ENCODE peak calls at places on chromosomes 3 and 15, in ten cellular contexts. W is GM03348; D is NCI-H1092 treated with DMSO at 0.1 percent for 48 hours; I is right atrium auricular region; K is ovary; Q is A549; L is GDM1; J is DMS79 treated with DMSO at 0.1 percent for 48 hours; G is Daoy; Y is CD4-positive, alpha-beta memory T cell. R is an unnamed sample.
A peak's percentile ranks its signal among the peaks of the same experiment; 100 is the strongest.

GRCh38 chr3:67923796-67924195 is 269.4 kb upstream of the SUCLG2 start:
- DNase-seq in Y (no peak), D (no peak), Q (no peak), I (no peak), W (no peak), K (no peak), G (no peak), L (no peak), J (no peak), R (peak; percentile 14)

GRCh38 chr15:71526061-71526460 is 284.3 kb upstream of the NR2E3 start:
- DNase-seq in W (peak; percentile 59), Q (no peak), J (no peak), K (no peak), D (no peak), I (no peak), L (no peak), G (no peak), Y (no peak), R (no peak)

GRCh38 chr3:13167064-13167743 is 94.0 kb upstream of the IQSEC1 start:
- DNase-seq in W (no peak), J (no peak), G (no peak), K (no peak), Q (no peak), I (no peak), Y (no peak), L (no peak), D (no peak), R (no peak)

GRCh38 chr15:63699391-63699790 is 102.2 kb downstream of the FBXL22 start:
- DNase-seq in I (no peak), G (no peak), K (no peak), Q (no peak), D (no peak), L (no peak), W (no peak), Y (no peak), J (no peak), R (no peak)

GRCh38 chr3:113953677-113954076 is 5.9 kb downstream of the ZDHHC23 start:
- DNase-seq in I (no peak), J (no peak), Y (no peak), Q (no peak), L (peak; percentile 34), G (peak; percentile 50), W (no peak), D (no peak), K (no peak), R (no peak)

GRCh38 chr3:42097166-42097946 is 6.2 kb downstream of the TRAK1 start:
- DNase-seq in D (no peak), K (no peak), G (peak; percentile 56), I (peak; percentile 38), Y (no peak), W (peak; percentile 73), Q (no peak), J (no peak), L (no peak), R (peak; percentile 63)

GRCh38 chr3:119582178-119582577 is 2.9 kb downstream of the ADPRH start:
- DNase-seq in K (no peak), J (no peak), W (no peak), G (peak; percentile 46), L (no peak), D (no peak), Y (no peak), I (no peak), Q (no peak), R (no peak)

GRCh38 chr3:119360046-119360445 is 65.9 kb downstream of the ARHGAP31 start:
- DNase-seq in Y (no peak), L (no peak), G (no peak), D (no peak), W (no peak), I (no peak), Q (no peak), K (no peak), J (no peak), R (no peak)

GRCh38 chr15:35719964-35720507 is 174.1 kb upstream of the DPH6 start:
- DNase-seq in Y (no peak), Q (no peak), W (peak; percentile 7), J (no peak), G (no peak), K (no peak), I (no peak), D (no peak), L (no peak), R (peak; percentile 75)

GRCh38 chr3:98968347-98968746 is 66.9 kb upstream of the DCBLD2 start:
- DNase-seq in I (no peak), J (no peak), D (no peak), L (no peak), K (no peak), G (no peak), Y (no peak), Q (no peak), W (no peak), R (no peak)

GRCh38 chr3:15535757-15536156 is 14.3 kb upstream of the COLQ start:
- DNase-seq in L (no peak), D (no peak), K (no peak), J (no peak), I (no peak), Q (no peak), Y (peak; percentile 14), W (no peak), G (no peak), R (no peak)

GRCh38 chr3:164096352-164096751 is 981.9 kb downstream of the SI start:
- DNase-seq in G (no peak), Q (no peak), D (no peak), K (no peak), J (no peak), I (no peak), Y (no peak), L (no peak), W (no peak), R (no peak)

GRCh38 chr15:28947241-28947674 is 61.5 kb downstream of the APBA2 start:
- DNase-seq in K (no peak), I (no peak), Y (no peak), L (no peak), G (no peak), W (no peak), J (no peak), Q (no peak), D (no peak), R (no peak)

GRCh38 chr3:160232014-160232413 is 6.8 kb downstream of the C3orf80 start:
- DNase-seq in Q (no peak), J (no peak), K (no peak), D (no peak), G (no peak), I (no peak), W (no peak), Y (no peak), L (no peak), R (no peak)

GRCh38 chr3:62546266-62546665 is 172.9 kb upstream of the FEZF2 start:
- DNase-seq in Y (no peak), D (no peak), K (no peak), G (no peak), I (no peak), Q (no peak), J (no peak), L (no peak), W (no peak), R (no peak)

GRCh38 chr15:25712961-25713355 is 150.2 kb downstream of the ATP10A start:
- DNase-seq in D (no peak), Q (no peak), G (no peak), I (no peak), Y (no peak), W (no peak), K (no peak), J (no peak), L (no peak), R (no peak)

GRCh38 chr3:194386066-194386465 is 13.0 kb downstream of the GP5 start:
- DNase-seq in Q (no peak), W (no peak), I (no peak), L (no peak), D (no peak), G (no peak), Y (no peak), K (no peak), J (no peak), R (no peak)

GRCh38 chr3:195119461-195120198 is 151.3 kb downstream of the XXYLT1 start:
- DNase-seq in J (no peak), I (no peak), W (peak; percentile 52), K (no peak), Y (no peak), G (peak; percentile 95), L (no peak), Q (peak; percentile 6), D (no peak), R (no peak)

GRCh38 chr3:173743111-173743510 is 345.6 kb downstream of the NLGN1 start:
- DNase-seq in I (no peak), K (no peak), W (no peak), L (no peak), D (no peak), J (peak; percentile 6), G (no peak), Y (no peak), Q (no peak), R (no peak)

GRCh38 chr3:113147608-113148306 is 63.6 kb upstream of the BOC start:
- DNase-seq in J (no peak), Q (no peak), Y (no peak), L (no peak), D (peak; percentile 96), K (peak; percentile 74), I (no peak), G (no peak), W (no peak), R (no peak)

GRCh38 chr3:12948891-12949711 is 107.7 kb upstream of the RPL32 start:
- DNase-seq in G (peak; percentile 45), K (no peak), J (peak; percentile 1), W (peak; percentile 66), Q (no peak), Y (no peak), L (peak; percentile 37), I (no peak), D (no peak), R (peak; percentile 15)

GRCh38 chr3:64493149-64493548 is 194.7 kb downstream of the ADAMTS9 start:
- DNase-seq in G (no peak), D (no peak), I (no peak), J (no peak), L (no peak), Y (no peak), W (no peak), K (no peak), Q (no peak), R (no peak)

GRCh38 chr3:121916189-121916588 is 22.0 kb downstream of the SLC15A2 start:
- DNase-seq in G (no peak), D (no peak), J (peak; percentile 51), W (no peak), K (no peak), Y (no peak), I (no peak), Q (no peak), L (no peak), R (no peak)

GRCh38 chr3:126529585-126530170 is 5.7 kb downstream of the CHST13 start:
- DNase-seq in Q (no peak), K (no peak), Y (no peak), J (no peak), I (no peak), G (no peak), D (no peak), W (no peak), L (no peak), R (no peak)

GRCh38 chr3:184357248-184358139 is 3.9 kb downstream of the CLCN2 start:
- DNase-seq in I (no peak), K (no peak), Q (no peak), L (no peak), J (no peak), W (no peak), D (no peak), G (no peak), Y (no peak), R (no peak)

GRCh38 chr15:66720206-66721010 is 18.4 kb downstream of the SMAD6 start:
- DNase-seq in J (no peak), L (no peak), W (peak; percentile 87), G (peak; percentile 76), K (no peak), I (peak; percentile 76), Q (peak; percentile 44), Y (no peak), D (no peak), R (peak; percentile 62)

GRCh38 chr15:45268135-45268534 is 16.1 kb downstream of the SLC28A2 start:
- DNase-seq in K (no peak), L (no peak), G (no peak), J (no peak), Q (peak; percentile 18), W (no peak), D (no peak), I (no peak), Y (no peak), R (no peak)

GRCh38 chr3:72426618-72427397 is 421.4 kb downstream of the SHQ1 start:
- DNase-seq in K (no peak), W (no peak), Y (no peak), I (no peak), G (no peak), D (no peak), J (no peak), Q (no peak), L (no peak), R (no peak)

R was measured in NCI-H226.